ENCODE peak calls at places on chromosomes 11 and 22, in six cellular contexts. One of them, this sample, is unnamed.

GRCh38 chr11:101429708-101430107 is 154.1 kb downstream of the TRPC6 start:
- DNase-seq in K562: no peak
- DNase-seq in A549: no peak
- DNase-seq in uterus: no peak
- DNase-seq in IMR-90: no peak
- DNase-seq in NB4: no peak
- DNase-seq in this sample: no peak

GRCh38 chr11:74570266-74571061 is 21.9 kb upstream of the POLD3 start:
- DNase-seq in NB4: peak
- DNase-seq in uterus: peak
- DNase-seq in K562: peak
- DNase-seq in A549: peak
- DNase-seq in IMR-90: peak
- DNase-seq in this sample: peak

GRCh38 chr11:88807349-88807748 is 258.4 kb downstream of the GRM5 start:
- DNase-seq in IMR-90: no peak
- DNase-seq in K562: no peak
- DNase-seq in NB4: no peak
- DNase-seq in uterus: no peak
- DNase-seq in A549: no peak
- DNase-seq in this sample: no peak

GRCh38 chr22:33519140-33519973 is 400.9 kb downstream of the LARGE1 start:
- DNase-seq in NB4: peak
- DNase-seq in uterus: peak
- DNase-seq in A549: peak
- DNase-seq in IMR-90: peak
- DNase-seq in K562: peak
- DNase-seq in this sample: peak

GRCh38 chr11:35947437-35947836 is 3.6 kb downstream of the LDLRAD3 start:
- DNase-seq in NB4: no peak
- DNase-seq in IMR-90: no peak
- DNase-seq in A549: no peak
- DNase-seq in uterus: no peak
- DNase-seq in K562: no peak
- DNase-seq in this sample: no peak

GRCh38 chr11:76790251-76790650 is 7.1 kb downstream of the TSKU start:
- DNase-seq in IMR-90: no peak
- DNase-seq in K562: no peak
- DNase-seq in A549: no peak
- DNase-seq in NB4: no peak
- DNase-seq in uterus: peak
- DNase-seq in this sample: no peak

GRCh38 chr11:85810871-85811611 is at the start of gene SYTL2:
- DNase-seq in NB4: peak
- DNase-seq in K562: peak
- DNase-seq in IMR-90: peak
- DNase-seq in A549: peak
- DNase-seq in uterus: peak
- DNase-seq in this sample: peak

GRCh38 chr22:19859861-19860510 is 5.3 kb upstream of the GNB1L start:
- DNase-seq in K562: no peak
- DNase-seq in NB4: no peak
- DNase-seq in uterus: no peak
- DNase-seq in A549: no peak
- DNase-seq in IMR-90: no peak
- DNase-seq in this sample: no peak

GRCh38 chr22:31348766-31349165 is 2.6 kb upstream of the PATZ1 start:
- DNase-seq in NB4: no peak
- DNase-seq in uterus: no peak
- DNase-seq in A549: no peak
- DNase-seq in K562: no peak
- DNase-seq in IMR-90: no peak
- DNase-seq in this sample: no peak

GRCh38 chr11:67248653-67249052 is 17.6 kb upstream of the GRK2 start:
- DNase-seq in K562: no peak
- DNase-seq in uterus: no peak
- DNase-seq in NB4: no peak
- DNase-seq in IMR-90: no peak
- DNase-seq in A549: no peak
- DNase-seq in this sample: no peak

GRCh38 chr22:44711236-44711560 is 9.2 kb downstream of the PRR5 start:
- DNase-seq in uterus: no peak
- DNase-seq in A549: no peak
- DNase-seq in K562: no peak
- DNase-seq in IMR-90: no peak
- DNase-seq in NB4: no peak
- DNase-seq in this sample: no peak

GRCh38 chr11:72189448-72190250 is 2.3 kb upstream of the FOLR1 start:
- DNase-seq in A549: no peak
- DNase-seq in uterus: no peak
- DNase-seq in K562: no peak
- DNase-seq in IMR-90: no peak
- DNase-seq in NB4: no peak
- DNase-seq in this sample: no peak

GRCh38 chr11:118142081-118142480 is 10.5 kb downstream of the SCN4B start:
- DNase-seq in IMR-90: no peak
- DNase-seq in K562: no peak
- DNase-seq in NB4: peak
- DNase-seq in uterus: no peak
- DNase-seq in A549: peak
- DNase-seq in this sample: no peak

GRCh38 chr11:1835671-1836010 is 851 bp downstream of the SYT8 start:
- DNase-seq in A549: no peak
- DNase-seq in K562: no peak
- DNase-seq in uterus: no peak
- DNase-seq in IMR-90: no peak
- DNase-seq in NB4: no peak
- DNase-seq in this sample: no peak

GRCh38 chr11:55920537-55920936 is 6.2 kb upstream of the OR5W2 start:
- DNase-seq in NB4: no peak
- DNase-seq in uterus: no peak
- DNase-seq in K562: no peak
- DNase-seq in A549: no peak
- DNase-seq in IMR-90: no peak
- DNase-seq in this sample: no peak

GRCh38 chr11:104113541-104113940 is 50.4 kb downstream of the PDGFD start:
- DNase-seq in A549: no peak
- DNase-seq in IMR-90: no peak
- DNase-seq in NB4: no peak
- DNase-seq in uterus: no peak
- DNase-seq in K562: no peak
- DNase-seq in this sample: no peak

GRCh38 chr22:49281467-49282340 is 546.0 kb downstream of the BRD1 start:
- DNase-seq in IMR-90: no peak
- DNase-seq in NB4: no peak
- DNase-seq in uterus: no peak
- DNase-seq in K562: no peak
- DNase-seq in A549: peak
- DNase-seq in this sample: no peak

GRCh38 chr11:118046964-118047700 is 29.7 kb upstream of the TMPRSS4 start:
- DNase-seq in A549: no peak
- DNase-seq in IMR-90: no peak
- DNase-seq in NB4: no peak
- DNase-seq in uterus: no peak
- DNase-seq in K562: no peak
- DNase-seq in this sample: no peak

GRCh38 chr11:72574046-72574445 is 100.2 kb downstream of the PDE2A start:
- DNase-seq in uterus: no peak
- DNase-seq in A549: no peak
- DNase-seq in NB4: no peak
- DNase-seq in IMR-90: no peak
- DNase-seq in K562: no peak
- DNase-seq in this sample: no peak

GRCh38 chr11:60428517-60428916 is 855 bp upstream of the MS4A5 start:
- DNase-seq in K562: no peak
- DNase-seq in uterus: no peak
- DNase-seq in A549: peak
- DNase-seq in NB4: peak
- DNase-seq in IMR-90: no peak
- DNase-seq in this sample: no peak

GRCh38 chr11:36053901-36054300 is 110.0 kb downstream of the LDLRAD3 start:
- DNase-seq in uterus: no peak
- DNase-seq in K562: no peak
- DNase-seq in NB4: no peak
- DNase-seq in A549: no peak
- DNase-seq in IMR-90: no peak
- DNase-seq in this sample: no peak

GRCh38 chr11:123525072-123525471 is 95.0 kb downstream of the GRAMD1B start:
- DNase-seq in K562: no peak
- DNase-seq in A549: no peak
- DNase-seq in uterus: no peak
- DNase-seq in NB4: no peak
- DNase-seq in IMR-90: no peak
- DNase-seq in this sample: no peak

GRCh38 chr11:44779736-44780520 is 53.2 kb downstream of the TSPAN18 start:
- DNase-seq in uterus: peak
- DNase-seq in IMR-90: no peak
- DNase-seq in NB4: no peak
- DNase-seq in K562: no peak
- DNase-seq in A549: no peak
- DNase-seq in this sample: no peak

GRCh38 chr11:727281-727701 is 20.0 kb upstream of the TALDO1 start:
- DNase-seq in uterus: no peak
- DNase-seq in K562: no peak
- DNase-seq in NB4: no peak
- DNase-seq in IMR-90: no peak
- DNase-seq in A549: no peak
- DNase-seq in this sample: no peak

GRCh38 chr22:23521442-23522113 is 58.5 kb downstream of the IGLL1 start:
- DNase-seq in A549: peak
- DNase-seq in uterus: peak
- DNase-seq in NB4: peak
- DNase-seq in IMR-90: peak
- DNase-seq in K562: peak
- DNase-seq in this sample: peak
- TF ChIP-seq POLR2A in A549: no peak
- TF ChIP-seq POLR2A in uterus: peak
- TF ChIP-seq POLR2A in NB4: no peak
- TF ChIP-seq POLR2A in IMR-90: peak
- TF ChIP-seq POLR2A in K562: peak
- TF ChIP-seq POLR2A in this sample: peak

GRCh38 chr22:21736948-21737347 is 1.4 kb upstream of the YPEL1 start:
- DNase-seq in A549: no peak
- DNase-seq in IMR-90: no peak
- DNase-seq in uterus: no peak
- DNase-seq in NB4: no peak
- DNase-seq in K562: peak
- DNase-seq in this sample: no peak

GRCh38 chr22:21738081-21738480 is 2.5 kb upstream of the YPEL1 start:
- DNase-seq in A549: no peak
- DNase-seq in uterus: no peak
- DNase-seq in K562: peak
- DNase-seq in IMR-90: no peak
- DNase-seq in NB4: no peak
- DNase-seq in this sample: no peak

GRCh38 chr22:21736084-21736642 is 569 bp upstream of the YPEL1 start:
- DNase-seq in IMR-90: no peak
- DNase-seq in uterus: peak
- DNase-seq in A549: no peak
- DNase-seq in NB4: no peak
- DNase-seq in K562: no peak
- DNase-seq in this sample: no peak

GRCh38 chr22:21734540-21735197 is 925 bp downstream of the YPEL1 start:
- DNase-seq in uterus: no peak
- DNase-seq in K562: peak
- DNase-seq in A549: no peak
- DNase-seq in NB4: peak
- DNase-seq in IMR-90: no peak
- DNase-seq in this sample: no peak

GRCh38 chr22:21735198-21736083 is at the start of gene YPEL1:
- DNase-seq in NB4: peak
- DNase-seq in A549: peak
- DNase-seq in uterus: peak
- DNase-seq in IMR-90: peak
- DNase-seq in K562: peak
- DNase-seq in this sample: peak
- TF ChIP-seq POLR2A in NB4: peak
- TF ChIP-seq POLR2A in A549: peak
- TF ChIP-seq POLR2A in uterus: peak
- TF ChIP-seq POLR2A in IMR-90: peak
- TF ChIP-seq POLR2A in K562: no peak
- TF ChIP-seq POLR2A in this sample: peak

GRCh38 chr22:46108564-46109473 is 41.5 kb upstream of the PPARA start:
- DNase-seq in NB4: peak
- DNase-seq in A549: peak
- DNase-seq in uterus: peak
- DNase-seq in IMR-90: peak
- DNase-seq in K562: peak
- DNase-seq in this sample: no peak
- TF ChIP-seq POLR2A in NB4: no peak
- TF ChIP-seq POLR2A in A549: no peak
- TF ChIP-seq POLR2A in uterus: no peak
- TF ChIP-seq POLR2A in IMR-90: no peak
- TF ChIP-seq POLR2A in K562: no peak
- TF ChIP-seq POLR2A in this sample: no peak

GRCh38 chr11:20351151-20351550 is 12.4 kb upstream of the HTATIP2 start:
- DNase-seq in IMR-90: no peak
- DNase-seq in uterus: no peak
- DNase-seq in K562: no peak
- DNase-seq in NB4: no peak
- DNase-seq in A549: no peak
- DNase-seq in this sample: no peak
- TF ChIP-seq POLR2A in IMR-90: no peak
- TF ChIP-seq POLR2A in uterus: no peak
- TF ChIP-seq POLR2A in K562: no peak
- TF ChIP-seq POLR2A in NB4: no peak
- TF ChIP-seq POLR2A in A549: no peak
- TF ChIP-seq POLR2A in this sample: no peak